ENCODE peak calls at places on chromosomes 5 and 9, in four cellular contexts. Y, C, J and P are unnamed samples.
A peak's percentile ranks its signal among the peaks of the same experiment; 100 is the strongest.

GRCh38 chr9:87234854-87235253 is 262.8 kb upstream of the DAPK1 start:
- DNase-seq in Y (no peak), J (no peak), C (no peak), P (no peak)

GRCh38 chr9:26391036-26391435 is 501.6 kb downstream of the CAAP1 start:
- DNase-seq in C (no peak), Y (no peak), J (no peak), P (no peak)

GRCh38 chr5:159878988-159879471 is 37.3 kb upstream of the ADRA1B start:
- DNase-seq in Y (peak; percentile 98), J (no peak), C (peak; percentile 28), P (peak; percentile 75)

GRCh38 chr9:125965421-125965820 is 218.2 kb downstream of the PBX3 start:
- DNase-seq in C (no peak), J (no peak), Y (no peak), P (no peak)

GRCh38 chr9:14051459-14051858 is 262.5 kb downstream of the NFIB start:
- DNase-seq in Y (no peak), J (no peak), C (no peak), P (peak; percentile 47)

GRCh38 chr5:34690301-34690700 is 34.2 kb downstream of the RAI14 start:
- DNase-seq in C (no peak), J (no peak), Y (no peak), P (no peak)

GRCh38 chr9:92969516-92970466 is 22.5 kb downstream of the FGD3 start:
- DNase-seq in Y (no peak), J (no peak), C (no peak), P (no peak)

GRCh38 chr5:42583322-42583721 is 160.1 kb downstream of the GHR start:
- DNase-seq in C (peak; percentile 56), J (no peak), Y (peak; percentile 60), P (peak; percentile 79)

GRCh38 chr5:176412517-176413254 is 3.7 kb downstream of the CLTB start:
- DNase-seq in J (no peak), Y (no peak), C (no peak), P (no peak)

GRCh38 chr5:179243333-179243732 is 101.9 kb downstream of the ADAMTS2 start:
- DNase-seq in Y (peak; percentile 72), J (no peak), C (no peak), P (peak; percentile 68)

GRCh38 chr5:91382530-91383026 is 539 bp downstream of the ARRDC3 start:
- DNase-seq in J (no peak), Y (peak; percentile 46), C (peak; percentile 52), P (no peak)

GRCh38 chr5:78534148-78535009 is 114.2 kb downstream of the LHFPL2 start:
- DNase-seq in J (no peak), C (no peak), Y (peak; percentile 42), P (no peak)

GRCh38 chr9:123265833-123266232 is 2.6 kb downstream of the STRBP start:
- DNase-seq in C (no peak), J (no peak), Y (no peak), P (no peak)

GRCh38 chr5:112935675-112936074 is 13.6 kb upstream of the REEP5 start:
- DNase-seq in C (no peak), J (no peak), Y (peak; percentile 59), P (peak; percentile 70)

GRCh38 chr9:101708855-101709254 is 29.6 kb downstream of the GRIN3A start:
- DNase-seq in C (no peak), J (no peak), Y (no peak), P (no peak)

GRCh38 chr5:71697967-71698366 is 21.1 kb upstream of the CARTPT start:
- DNase-seq in J (no peak), C (no peak), Y (no peak), P (no peak)

GRCh38 chr9:129316281-129317030 is 138.4 kb upstream of the IER5L start:
- DNase-seq in J (no peak), C (no peak), Y (no peak), P (no peak)

GRCh38 chr5:31357038-31357437 is 163.6 kb downstream of the CDH6 start:
- DNase-seq in J (no peak), Y (no peak), C (no peak), P (no peak)

GRCh38 chr5:81980598-81981260 is 8.9 kb downstream of the ATG10 start:
- DNase-seq in C (no peak), Y (no peak), J (no peak), P (no peak)

GRCh38 chr9:7542648-7543165 is 256.9 kb downstream of the DMAC1 start:
- DNase-seq in C (no peak), J (no peak), Y (no peak), P (no peak)

GRCh38 chr9:18629136-18629535 is 155.2 kb downstream of the ADAMTSL1 start:
- DNase-seq in Y (no peak), J (no peak), C (no peak), P (no peak)

GRCh38 chr5:8843766-8844165 is 702.1 kb downstream of the SEMA5A start:
- DNase-seq in C (no peak), Y (peak; percentile 85), J (no peak), P (peak; percentile 96)

GRCh38 chr5:71782771-71783770 is 64.0 kb downstream of the CARTPT start:
- DNase-seq in Y (peak; percentile 81), J (no peak), C (peak; percentile 82), P (peak; percentile 63)

GRCh38 chr5:157120102-157120501 is 11.3 kb upstream of the HAVCR2 start:
- DNase-seq in J (no peak), Y (no peak), C (no peak), P (no peak)

GRCh38 chr5:62653001-62653863 is 74.6 kb downstream of the LRRC70 start:
- DNase-seq in J (no peak), Y (no peak), C (no peak), P (no peak)

GRCh38 chr5:135574493-135574892 is 4.3 kb downstream of the CXCL14 start:
- DNase-seq in J (no peak), Y (no peak), C (no peak), P (no peak)